ENCODE peak calls at places on chromosomes 5 and 9, in five cellular contexts. S is keratinocyte, H is coronary artery, N is retinal pigment epithelial cell, B is astrocyte. Z is an unnamed sample.

GRCh38 chr9:93860694-93861658 is 94.2 kb downstream of the BARX1 start:
- DNase-seq in S (no peak), H (no peak), N (no peak), B (no peak), Z (no peak)

GRCh38 chr9:134735441-134736175 is 94.0 kb downstream of the COL5A1 start:
- DNase-seq in S (no peak), H (no peak), N (no peak), B (no peak), Z (no peak)

GRCh38 chr9:109640232-109641078 is 139.5 kb upstream of the PALM2AKAP2 start:
- DNase-seq in S (no peak), H (no peak), N (no peak), B (peak; percentile 39), Z (peak; percentile 43)

GRCh38 chr9:132443951-132444615 is 34.1 kb downstream of the CFAP77 start:
- DNase-seq in S (no peak), H (no peak), N (no peak), B (no peak), Z (no peak)

GRCh38 chr9:131625848-131626670 is 80.7 kb downstream of the PRRT1B start:
- DNase-seq in S (no peak), H (no peak), N (no peak), B (no peak), Z (no peak)

GRCh38 chr5:34626751-34627150 is 29.4 kb upstream of the RAI14 start:
- DNase-seq in S (no peak), H (no peak), N (no peak), B (no peak), Z (peak; percentile 39)

GRCh38 chr9:114008667-114009410 is 69.3 kb downstream of the AMBP start:
- DNase-seq in S (no peak), H (peak; percentile 53), N (no peak), B (no peak), Z (no peak)

GRCh38 chr5:126341906-126342625 is 81.1 kb upstream of the GRAMD2B start:
- DNase-seq in S (no peak), H (no peak), N (no peak), B (no peak), Z (no peak)

GRCh38 chr5:171365351-171365750 is 22.3 kb upstream of the NPM1 start:
- DNase-seq in S (no peak), H (no peak), N (no peak), B (no peak), Z (peak; percentile 67)

GRCh38 chr9:93301911-93302525 is 118.1 kb downstream of the WNK2 start:
- DNase-seq in S (no peak), H (peak; percentile 72), N (no peak), B (no peak), Z (no peak)

GRCh38 chr5:131814990-131815389 is 18.2 kb upstream of the FNIP1 start:
- DNase-seq in S (no peak), H (no peak), N (peak; percentile 60), B (peak; percentile 84), Z (peak; percentile 85)

GRCh38 chr5:981466-981865 is 27.1 kb upstream of the NKD2 start:
- DNase-seq in S (no peak), H (no peak), N (no peak), B (no peak), Z (no peak)

GRCh38 chr9:36056896-36057295 is 20.2 kb downstream of the RECK start:
- DNase-seq in S (no peak), H (no peak), N (no peak), B (no peak), Z (no peak)

GRCh38 chr9:118183571-118183970 is 479.4 kb downstream of the TLR4 start:
- DNase-seq in S (no peak), H (no peak), N (peak; percentile 18), B (peak; percentile 2), Z (no peak)

GRCh38 chr9:92384373-92384772 is 20.0 kb downstream of the OGN start:
- DNase-seq in S (peak; percentile 15), H (no peak), N (no peak), B (peak; percentile 75), Z (peak; percentile 41)

GRCh38 chr5:151130922-151131891 is 26.4 kb downstream of the ANXA6 start:
- DNase-seq in S (no peak), H (no peak), N (no peak), B (no peak), Z (no peak)

GRCh38 chr9:95084254-95084934 is 233.1 kb downstream of the FANCC start:
- DNase-seq in S (no peak), H (no peak), N (no peak), B (no peak), Z (no peak)

GRCh38 chr9:137745541-137745991 is 126.8 kb downstream of the EHMT1 start:
- DNase-seq in S (no peak), H (no peak), N (no peak), B (peak; percentile 36), Z (peak; percentile 72)

GRCh38 chr5:139561655-139562451 is 714 bp downstream of the UBE2D2 start:
- DNase-seq in S (no peak), H (peak; percentile 76), N (no peak), B (peak; percentile 25), Z (peak; percentile 50)

GRCh38 chr5:75616286-75616810 is 5.1 kb downstream of the ANKDD1B start:
- DNase-seq in S (no peak), H (no peak), N (no peak), B (no peak), Z (peak; percentile 70)

GRCh38 chr5:99032234-99033013 is 103.6 kb upstream of the CHD1 start:
- DNase-seq in S (no peak), H (no peak), N (peak; percentile 41), B (peak; percentile 57), Z (peak; percentile 93)

GRCh38 chr9:10265102-10265708 is 347.6 kb downstream of the PTPRD start:
- DNase-seq in S (peak; percentile 38), H (no peak), N (peak; percentile 77), B (peak; percentile 84), Z (peak; percentile 93)

GRCh38 chr5:95822038-95822407 is 503 bp downstream of the GLRX start:
- DNase-seq in S (no peak), H (no peak), N (no peak), B (peak; percentile 26), Z (peak; percentile 48)

GRCh38 chr5:14108170-14108996 is 34.8 kb upstream of the TRIO start:
- DNase-seq in S (peak; percentile 59), H (no peak), N (peak; percentile 29), B (peak; percentile 69), Z (peak; percentile 93)

GRCh38 chr5:17037751-17038150 is 101.7 kb upstream of the MYO10 start:
- DNase-seq in S (no peak), H (no peak), N (no peak), B (peak; percentile 65), Z (peak; percentile 44)

GRCh38 chr5:119795768-119796167 is 166.4 kb downstream of the FAM170A start:
- DNase-seq in S (no peak), H (no peak), N (no peak), B (peak; percentile 0), Z (no peak)

GRCh38 chr9:130446111-130446861 is 1.5 kb downstream of the ASS1 start:
- DNase-seq in S (no peak), H (peak; percentile 88), N (no peak), B (peak; percentile 85), Z (peak; percentile 94)

GRCh38 chr9:96655198-96655851 is at the start of gene PRXL2C:
- DNase-seq in S (no peak), H (peak; percentile 91), N (no peak), B (peak; percentile 51), Z (peak; percentile 70)

GRCh38 chr9:97940233-97940632 is 2.3 kb upstream of the HEMGN start:
- DNase-seq in S (no peak), H (no peak), N (no peak), B (no peak), Z (no peak)

GRCh38 chr9:136052433-136052880 is 42.6 kb downstream of the NACC2 start:
- DNase-seq in S (no peak), H (peak; percentile 76), N (no peak), B (no peak), Z (no peak)

GRCh38 chr9:34400275-34400674 is 23.6 kb upstream of the MYORG start:
- DNase-seq in S (no peak), H (no peak), N (no peak), B (no peak), Z (no peak)

GRCh38 chr9:104743377-104743985 is 4.0 kb upstream of the NIPSNAP3A start:
- DNase-seq in S (peak; percentile 13), H (no peak), N (peak; percentile 27), B (peak; percentile 31), Z (peak; percentile 86)

GRCh38 chr5:119537704-119538103 is 85.4 kb downstream of the HSD17B4 start:
- DNase-seq in S (peak; percentile 11), H (no peak), N (no peak), B (peak; percentile 73), Z (peak; percentile 51)

GRCh38 chr9:3507395-3508077 is 18.3 kb downstream of the RFX3 start:
- DNase-seq in S (no peak), H (no peak), N (no peak), B (no peak), Z (no peak)

GRCh38 chr9:126626117-126627022 is 12.6 kb downstream of the LMX1B start:
- DNase-seq in S (no peak), H (no peak), N (no peak), B (no peak), Z (no peak)
- H3K4me3 ChIP-seq in S (no peak overlapping the region), H (peak overlapping the region; percentile 64), N (no peak overlapping the region), B (no peak overlapping the region), Z (no peak overlapping the region)

GRCh38 chr5:161966544-161966943 is 101.0 kb upstream of the GABRG2 start:
- DNase-seq in S (no peak), H (no peak), N (no peak), B (no peak), Z (no peak)
- TF ChIP-seq CTCF in S (no peak), H (peak; percentile 18), N (peak; percentile 68), B (no peak), Z (no peak)

GRCh38 chr5:104345513-104345823 is 782.9 kb upstream of the NUDT12 start:
- DNase-seq in S (no peak), H (no peak), N (no peak), B (no peak), Z (no peak)
- H3K4me3 ChIP-seq in S (no peak overlapping the region), H (no peak overlapping the region), N (no peak overlapping the region), B (peak overlapping the region; percentile 36), Z (peak overlapping the region; percentile 31)

GRCh38 chr5:133754575-133755169 is 142.3 kb upstream of the FSTL4 start:
- DNase-seq in S (no peak), H (peak; percentile 17), N (no peak), B (peak; percentile 4), Z (peak; percentile 66)
- TF ChIP-seq CTCF in S (peak; percentile 54), H (no peak), N (peak; percentile 75), B (peak; percentile 49), Z (peak; percentile 87)